ENCODE peak calls at places on chromosomes 11 and 22, in six cellular contexts. Y is colonic mucosa; J is AG04450; K is brain microvascular endothelial cell; V is naive thymus-derived CD4-positive, alpha-beta T cell; Q is mammary epithelial cell. A is an unnamed sample.

GRCh38 chr11:65057526-65057925 is 827 bp downstream of the NAALADL1 start:
- DNase-seq in Y (no peak), J (no peak), K (no peak), V (no peak), Q (no peak), A (no peak)

GRCh38 chr11:36142439-36142838 is 146.8 kb downstream of the COMMD9 start:
- DNase-seq in Y (no peak), J (no peak), K (no peak), V (no peak), Q (no peak), A (no peak)

GRCh38 chr11:75101424-75102128 is 4.9 kb upstream of the OR2AT4 start:
- DNase-seq in Y (no peak), J (no peak), K (no peak), V (no peak), Q (no peak), A (no peak)

GRCh38 chr11:57493507-57494503 is 21.7 kb downstream of the SLC43A1 start:
- DNase-seq in Y (peak; percentile 65), J (no peak), K (no peak), V (peak; percentile 68), Q (peak; percentile 51), A (no peak)

GRCh38 chr11:67373916-67374570 is 645 bp upstream of the CLCF1 start:
- DNase-seq in Y (peak; percentile 79), J (peak; percentile 86), K (peak; percentile 93), V (peak; percentile 47), Q (peak; percentile 97), A (peak; percentile 90)

GRCh38 chr22:23801238-23801821 is 14.6 kb downstream of the SMARCB1 start:
- DNase-seq in Y (no peak), J (no peak), K (no peak), V (no peak), Q (no peak), A (no peak)

GRCh38 chr11:77636738-77637344 is 753 bp downstream of the CLNS1A start:
- DNase-seq in Y (no peak), J (no peak), K (no peak), V (no peak), Q (no peak), A (no peak)

GRCh38 chr11:42524534-42525227 is 787.1 kb upstream of the API5 start:
- DNase-seq in Y (peak; percentile 42), J (no peak), K (peak; percentile 66), V (no peak), Q (peak; percentile 52), A (no peak)

GRCh38 chr11:134486106-134486505 is 74.1 kb upstream of the B3GAT1 start:
- DNase-seq in Y (no peak), J (no peak), K (no peak), V (no peak), Q (no peak), A (no peak)

GRCh38 chr11:68213135-68213515 is at the start of gene KMT5B:
- DNase-seq in Y (peak; percentile 63), J (peak; percentile 39), K (peak; percentile 17), V (no peak), Q (no peak), A (peak; percentile 75)

GRCh38 chr11:66337103-66337899 is 1.1 kb upstream of the RIN1 start:
- DNase-seq in Y (no peak), J (no peak), K (peak; percentile 23), V (no peak), Q (no peak), A (peak; percentile 18)

GRCh38 chr11:77873345-77873744 is 52.4 kb downstream of the AAMDC start:
- DNase-seq in Y (no peak), J (no peak), K (no peak), V (no peak), Q (no peak), A (no peak)

GRCh38 chr22:23245045-23245798 is 64.9 kb downstream of the BCR start:
- DNase-seq in Y (no peak), J (no peak), K (peak; percentile 31), V (no peak), Q (peak; percentile 54), A (no peak)

GRCh38 chr11:33697997-33698396 is 2.6 kb downstream of the C11orf91 start:
- DNase-seq in Y (no peak), J (no peak), K (no peak), V (no peak), Q (no peak), A (no peak)

GRCh38 chr11:71500601-71501021 is 26.5 kb upstream of the KRTAP5-7 start:
- DNase-seq in Y (peak; percentile 34), J (no peak), K (no peak), V (no peak), Q (no peak), A (no peak)

GRCh38 chr11:1153105-1153950 is 4.4 kb upstream of the MUC5AC start:
- DNase-seq in Y (peak; percentile 15), J (no peak), K (no peak), V (no peak), Q (no peak), A (peak; percentile 58)

GRCh38 chr11:86064236-86064803 is 4.6 kb downstream of the PICALM start:
- DNase-seq in Y (no peak), J (no peak), K (no peak), V (no peak), Q (peak; percentile 55), A (no peak)

GRCh38 chr11:79069504-79069903 is 371.3 kb downstream of the TENM4 start:
- DNase-seq in Y (no peak), J (no peak), K (no peak), V (no peak), Q (no peak), A (no peak)

GRCh38 chr11:100855466-100856067 is 168.5 kb downstream of the ARHGAP42 start:
- DNase-seq in Y (no peak), J (no peak), K (no peak), V (no peak), Q (peak; percentile 36), A (no peak)

GRCh38 chr11:77410076-77410827 is 63.6 kb downstream of the PAK1 start:
- DNase-seq in Y (no peak), J (no peak), K (no peak), V (no peak), Q (no peak), A (no peak)

GRCh38 chr11:3831378-3832239 is 9.2 kb downstream of the RHOG start:
- DNase-seq in Y (no peak), J (no peak), K (no peak), V (no peak), Q (no peak), A (no peak)

GRCh38 chr11:125402436-125402835 is 93.6 kb downstream of the FEZ1 start:
- DNase-seq in Y (no peak), J (no peak), K (peak; percentile 38), V (no peak), Q (peak; percentile 25), A (no peak)

GRCh38 chr11:79335681-79336080 is 105.1 kb downstream of the TENM4 start:
- DNase-seq in Y (no peak), J (no peak), K (no peak), V (no peak), Q (no peak), A (no peak)

GRCh38 chr22:23503736-23504440 is 76.2 kb downstream of the IGLL1 start:
- DNase-seq in Y (no peak), J (no peak), K (no peak), V (no peak), Q (no peak), A (no peak)

GRCh38 chr22:19723165-19723989 is at the start of gene GP1BB:
- DNase-seq in Y (peak; percentile 42), J (no peak), K (peak; percentile 20), V (no peak), Q (no peak), A (no peak)

GRCh38 chr22:22394589-22394988 is 114.0 kb downstream of the ZNF280B start:
- DNase-seq in Y (no peak), J (no peak), K (no peak), V (no peak), Q (no peak), A (no peak)

GRCh38 chr11:83019888-83020579 is 51.7 kb downstream of the RAB30 start:
- DNase-seq in Y (no peak), J (no peak), K (no peak), V (no peak), Q (peak; percentile 24), A (no peak)

GRCh38 chr11:114257621-114258558 is 38.3 kb upstream of the NNMT start:
- DNase-seq in Y (no peak), J (no peak), K (no peak), V (no peak), Q (no peak), A (peak; percentile 86)

GRCh38 chr11:113153847-113154246 is 160.5 kb upstream of the TTC12 start:
- DNase-seq in Y (no peak), J (no peak), K (no peak), V (no peak), Q (no peak), A (no peak)

GRCh38 chr22:17884951-17885350 is 110.7 kb upstream of the BID start:
- DNase-seq in Y (no peak), J (no peak), K (no peak), V (no peak), Q (peak; percentile 31), A (no peak)
- H3K27me3 ChIP-seq in Y (no peaks in the 10 kb centered on the region), J (no peaks in the 10 kb centered on the region), K (no peaks in the 10 kb centered on the region), V (no peaks in the 10 kb centered on the region), Q (no peaks in the 10 kb centered on the region), A (no peaks in the 10 kb centered on the region)

DNA sequence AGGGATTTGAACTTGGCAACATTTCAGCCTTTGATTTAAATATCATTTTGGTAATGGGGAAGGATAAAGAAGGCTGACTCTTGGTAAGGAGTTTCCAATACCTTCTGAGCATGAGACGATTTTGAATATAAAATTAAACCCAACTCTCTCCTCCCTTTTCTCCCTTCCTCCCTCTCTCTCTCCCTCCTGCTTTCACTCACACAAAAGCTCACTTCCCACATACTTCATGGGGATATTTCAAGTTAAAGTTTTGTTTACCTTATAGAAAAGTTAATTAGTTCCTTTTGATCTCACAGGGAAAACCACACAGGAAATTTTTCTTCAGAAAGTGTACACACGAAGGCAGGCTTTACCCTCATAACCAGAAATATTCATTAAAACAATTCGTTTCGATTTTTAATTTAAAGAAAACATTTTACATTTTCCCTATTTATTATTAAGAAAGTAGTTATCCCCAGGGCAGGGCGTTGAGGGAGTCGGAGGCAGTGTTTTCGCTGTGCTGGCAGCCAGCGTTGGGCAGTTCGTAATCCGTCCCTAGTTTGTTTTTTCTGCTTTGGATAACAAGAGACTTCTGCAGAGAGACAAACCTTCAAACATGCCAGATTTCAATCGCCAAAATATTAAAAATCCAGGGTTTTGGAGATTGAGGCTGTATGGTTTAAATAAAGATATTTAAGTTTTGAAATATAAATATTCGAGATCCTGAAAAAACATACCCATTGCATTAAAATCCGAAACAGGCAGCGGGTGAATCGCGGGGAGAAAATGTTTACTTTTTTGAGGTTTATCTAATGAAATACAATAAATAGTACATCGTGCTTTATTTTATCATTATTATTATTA is 25.3 kb upstream of the ALX4 start:
- DNase-seq in Y (no peak), J (no peak), K (no peak), V (no peak), Q (no peak), A (no peak)
- H3K27me3 ChIP-seq in Y (peaks cover 6% of the 10 kb centered on the region), J (peaks cover 78% of the 10 kb centered on the region), K (peaks cover 82% of the 10 kb centered on the region), V (no peaks in the 10 kb centered on the region), Q (peaks cover 16% of the 10 kb centered on the region), A (peaks cover 68% of the 10 kb centered on the region)

DNA sequence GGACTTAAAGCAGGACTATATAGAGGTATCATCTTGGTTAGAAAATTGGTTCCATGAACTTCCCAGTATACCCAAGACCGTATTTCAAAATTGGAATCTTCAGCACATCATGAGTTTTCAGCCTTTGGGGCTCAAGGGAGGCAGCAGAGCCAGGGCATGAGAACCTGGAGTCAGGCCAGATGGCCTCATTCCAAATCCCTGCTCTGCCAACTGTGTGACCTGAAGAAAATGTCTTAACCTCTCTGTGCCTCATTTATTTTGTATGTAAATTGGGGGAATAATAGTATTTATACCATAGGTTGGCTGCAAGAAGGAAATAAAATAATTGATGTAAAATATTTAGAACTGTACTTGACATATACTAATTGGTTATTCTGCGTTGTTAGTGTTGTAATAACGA is 987.6 kb downstream of the TBC1D22A start:
- DNase-seq in Y (no peak), J (no peak), K (no peak), V (no peak), Q (no peak), A (no peak)
- H3K27me3 ChIP-seq in Y (no peaks in the 10 kb centered on the region), J (no peaks in the 10 kb centered on the region), K (no peaks in the 10 kb centered on the region), V (no peaks in the 10 kb centered on the region), Q (no peaks in the 10 kb centered on the region), A (no peaks in the 10 kb centered on the region)

GRCh38 chr11:2484576-2485125 is 39.8 kb downstream of the KCNQ1 start:
- DNase-seq in Y (no peak), J (no peak), K (no peak), V (no peak), Q (no peak), A (no peak)
- H3K27me3 ChIP-seq in Y (no peaks in the 10 kb centered on the region), J (peaks cover 17% of the 10 kb centered on the region), K (no peaks in the 10 kb centered on the region), V (no peaks in the 10 kb centered on the region), Q (no peaks in the 10 kb centered on the region), A (no peaks in the 10 kb centered on the region)